ENCODE peak calls at places on chromosomes 3 and 15, in nine cellular contexts. Y is neural crest cell, A is nephron progenitor cell, Z is WERI-Rb-1, K is OCI-LY7, Q is chondrocyte, P is cardiac fibroblast, T is heart right ventricle, O is brain microvascular endothelial cell. D is an unnamed sample.

GRCh38 chr3:156291269-156292123 is 171.1 kb downstream of the KCNAB1 start:
- DNase-seq in Y (peak), A (peak), Z (peak), K (no peak), Q (no peak), P (no peak), T (no peak), O (no peak), D (peak)

GRCh38 chr3:153577059-153577736 is 415.2 kb downstream of the RAP2B start:
- DNase-seq in Y (no peak), A (no peak), Z (no peak), K (no peak), Q (no peak), P (no peak), T (no peak), O (no peak), D (no peak)

GRCh38 chr3:122576174-122576940 is 1.1 kb upstream of the PARP15 start:
- DNase-seq in Y (no peak), A (no peak), Z (no peak), K (peak), Q (no peak), P (no peak), T (no peak), O (no peak), D (no peak)

GRCh38 chr3:9399746-9400145 is 2.3 kb downstream of the SETD5 start:
- DNase-seq in Y (peak), A (peak), Z (peak), K (peak), Q (no peak), P (peak), T (peak), O (peak), D (peak)

GRCh38 chr3:34957707-34958106 is 681.6 kb upstream of the ARPP21 start:
- DNase-seq in Y (no peak), A (no peak), Z (no peak), K (no peak), Q (no peak), P (peak), T (no peak), O (peak), D (no peak)

GRCh38 chr15:28456476-28457395 is 76.0 kb downstream of the GOLGA8G start:
- DNase-seq in Y (no peak), A (peak), Z (peak), K (no peak), Q (peak), P (no peak), T (peak), O (no peak), D (peak)

GRCh38 chr15:38706956-38707355 is 142.3 kb upstream of the RASGRP1 start:
- DNase-seq in Y (no peak), A (no peak), Z (no peak), K (no peak), Q (no peak), P (no peak), T (no peak), O (no peak), D (no peak)

GRCh38 chr3:122030381-122031122 is 8.5 kb upstream of the ILDR1 start:
- DNase-seq in Y (no peak), A (no peak), Z (no peak), K (no peak), Q (no peak), P (peak), T (no peak), O (peak), D (no peak)

GRCh38 chr3:151347432-151347831 is 18.1 kb upstream of the P2RY13 start:
- DNase-seq in Y (no peak), A (no peak), Z (no peak), K (no peak), Q (no peak), P (no peak), T (no peak), O (no peak), D (no peak)

GRCh38 chr3:72554689-72555088 is 293.6 kb downstream of the SHQ1 start:
- DNase-seq in Y (no peak), A (no peak), Z (no peak), K (no peak), Q (no peak), P (no peak), T (no peak), O (no peak), D (no peak)

GRCh38 chr15:77851696-77852095 is 219.0 kb upstream of the LINGO1 start:
- DNase-seq in Y (no peak), A (no peak), Z (no peak), K (no peak), Q (peak), P (no peak), T (no peak), O (no peak), D (no peak)

GRCh38 chr3:180680097-180680430 is 775 bp upstream of the CCDC39 start:
- DNase-seq in Y (peak), A (no peak), Z (peak), K (peak), Q (no peak), P (peak), T (no peak), O (peak), D (no peak)

GRCh38 chr3:46361408-46362283 is 7.7 kb downstream of the CCR2 start:
- DNase-seq in Y (no peak), A (no peak), Z (no peak), K (no peak), Q (no peak), P (no peak), T (no peak), O (no peak), D (no peak)

GRCh38 chr15:30921781-30922371 is 18.2 kb downstream of the FAN1 start:
- DNase-seq in Y (no peak), A (peak), Z (no peak), K (no peak), Q (no peak), P (peak), T (peak), O (no peak), D (no peak)

GRCh38 chr15:73560501-73561117 is 72.6 kb downstream of the NPTN start:
- DNase-seq in Y (no peak), A (no peak), Z (peak), K (peak), Q (no peak), P (peak), T (no peak), O (peak), D (no peak)

GRCh38 chr3:151346292-151346691 is 16.9 kb upstream of the P2RY13 start:
- DNase-seq in Y (no peak), A (no peak), Z (no peak), K (no peak), Q (no peak), P (no peak), T (no peak), O (no peak), D (no peak)

GRCh38 chr3:16071246-16071645 is 103.2 kb upstream of the GALNT15 start:
- DNase-seq in Y (no peak), A (no peak), Z (no peak), K (no peak), Q (no peak), P (no peak), T (no peak), O (no peak), D (no peak)

GRCh38 chr3:77825045-77825827 is 785.3 kb downstream of the ROBO2 start:
- DNase-seq in Y (no peak), A (no peak), Z (no peak), K (no peak), Q (peak), P (peak), T (no peak), O (peak), D (no peak)

GRCh38 chr15:79522656-79523055 is 90.5 kb downstream of the MINAR1 start:
- DNase-seq in Y (no peak), A (no peak), Z (no peak), K (no peak), Q (no peak), P (no peak), T (no peak), O (no peak), D (no peak)

GRCh38 chr3:50003766-50004278 is 63.9 kb downstream of the RBM6 start:
- DNase-seq in Y (no peak), A (no peak), Z (no peak), K (no peak), Q (no peak), P (no peak), T (no peak), O (no peak), D (no peak)

GRCh38 chr3:56133423-56133822 is 334.8 kb downstream of the ERC2 start:
- DNase-seq in Y (no peak), A (no peak), Z (no peak), K (no peak), Q (no peak), P (peak), T (no peak), O (peak), D (no peak)

GRCh38 chr15:51727141-51727897 is 10.1 kb downstream of the LYSMD2 start:
- DNase-seq in Y (no peak), A (no peak), Z (no peak), K (no peak), Q (no peak), P (peak), T (no peak), O (peak), D (no peak)

GRCh38 chr15:95170587-95171380 is 939.4 kb downstream of the MCTP2 start:
- DNase-seq in Y (no peak), A (peak), Z (no peak), K (no peak), Q (no peak), P (no peak), T (no peak), O (no peak), D (no peak)

GRCh38 chr3:155352900-155353490 is 59.5 kb upstream of the STRIT1 start:
- DNase-seq in Y (no peak), A (no peak), Z (no peak), K (peak), Q (no peak), P (peak), T (no peak), O (no peak), D (no peak)

GRCh38 chr3:184496933-184497332 is 64.7 kb upstream of the EPHB3 start:
- DNase-seq in Y (no peak), A (no peak), Z (no peak), K (no peak), Q (no peak), P (no peak), T (no peak), O (no peak), D (no peak)

GRCh38 chr3:73419179-73419803 is 205.4 kb downstream of the PDZRN3 start:
- DNase-seq in Y (no peak), A (no peak), Z (no peak), K (no peak), Q (no peak), P (peak), T (no peak), O (no peak), D (no peak)

GRCh38 chr3:54243262-54243931 is 121.0 kb downstream of the CACNA2D3 start:
- DNase-seq in Y (no peak), A (no peak), Z (no peak), K (no peak), Q (no peak), P (peak), T (no peak), O (no peak), D (no peak)

GRCh38 chr3:13528217-13528801 is 20.6 kb upstream of the FBLN2 start:
- DNase-seq in Y (peak), A (no peak), Z (peak), K (no peak), Q (peak), P (peak), T (no peak), O (no peak), D (no peak)

GRCh38 chr3:46695962-46696922 is 2.8 kb upstream of the ALS2CL start:
- DNase-seq in Y (no peak), A (no peak), Z (no peak), K (no peak), Q (no peak), P (peak), T (peak), O (peak), D (peak)

GRCh38 chr3:112561085-112561692 is 573 bp downstream of the ATG3 start:
- DNase-seq in Y (peak), A (peak), Z (peak), K (peak), Q (no peak), P (peak), T (peak), O (peak), D (peak)

GRCh38 chr15:89768071-89768500 is 8.0 kb upstream of the MESP2 start:
- DNase-seq in Y (no peak), A (no peak), Z (no peak), K (no peak), Q (peak), P (peak), T (no peak), O (no peak), D (no peak)

GRCh38 chr3:188051801-188052228 is 102.1 kb upstream of the LPP start:
- DNase-seq in Y (peak), A (no peak), Z (no peak), K (no peak), Q (no peak), P (peak), T (peak), O (peak), D (no peak)

GRCh38 chr3:6540981-6541380 is 319.9 kb upstream of the GRM7 start:
- DNase-seq in Y (no peak), A (no peak), Z (no peak), K (no peak), Q (no peak), P (no peak), T (no peak), O (no peak), D (no peak)

GRCh38 chr3:169923831-169924230 is 12.5 kb downstream of the SAMD7 start:
- DNase-seq in Y (no peak), A (no peak), Z (no peak), K (no peak), Q (no peak), P (no peak), T (no peak), O (no peak), D (no peak)

GRCh38 chr3:177150970-177151627 is 46.2 kb downstream of the TBL1XR1 start:
- DNase-seq in Y (no peak), A (no peak), Z (no peak), K (no peak), Q (no peak), P (peak), T (no peak), O (peak), D (no peak)

GRCh38 chr15:95087253-95087609 is 855.9 kb downstream of the MCTP2 start:
- DNase-seq in Y (no peak), A (no peak), Z (no peak), K (no peak), Q (no peak), P (peak), T (no peak), O (peak), D (no peak)

GRCh38 chr15:40003491-40003916 is 35.5 kb downstream of the SRP14 start:
- DNase-seq in Y (no peak), A (no peak), Z (no peak), K (no peak), Q (no peak), P (no peak), T (no peak), O (no peak), D (no peak)

GRCh38 chr3:187935623-187936156 is 190.4 kb upstream of the BCL6 start:
- DNase-seq in Y (no peak), A (peak), Z (no peak), K (peak), Q (no peak), P (no peak), T (no peak), O (no peak), D (no peak)

GRCh38 chr15:95368211-95368610 is 962.3 kb upstream of the NR2F2 start:
- DNase-seq in Y (no peak), A (peak), Z (no peak), K (no peak), Q (no peak), P (peak), T (no peak), O (peak), D (no peak)

GRCh38 chr3:4889896-4890295 is 89.3 kb upstream of the BHLHE40 start:
- DNase-seq in Y (no peak), A (no peak), Z (no peak), K (no peak), Q (no peak), P (peak), T (no peak), O (peak), D (no peak)

GRCh38 chr3:51382076-51382745 is 2.9 kb upstream of the MANF start:
- DNase-seq in Y (no peak), A (no peak), Z (no peak), K (no peak), Q (no peak), P (no peak), T (no peak), O (no peak), D (no peak)
- TF ChIP-seq CTCF in Y (no peak), A (no peak), Z (no peak), K (no peak), Q (no peak), P (no peak), T (no peak), O (no peak), D (no peak)

GRCh38 chr15:91857224-91857585 is 3.7 kb downstream of the SLCO3A1 start:
- DNase-seq in Y (no peak), A (no peak), Z (no peak), K (peak), Q (no peak), P (no peak), T (no peak), O (no peak), D (no peak)

GRCh38 chr15:91855241-91855640 is 1.7 kb downstream of the SLCO3A1 start:
- DNase-seq in Y (no peak), A (no peak), Z (no peak), K (peak), Q (no peak), P (no peak), T (no peak), O (no peak), D (no peak)

GRCh38 chr15:91857772-91858171 is 4.3 kb downstream of the SLCO3A1 start:
- DNase-seq in Y (no peak), A (no peak), Z (no peak), K (peak), Q (no peak), P (no peak), T (no peak), O (no peak), D (no peak)

GRCh38 chr15:91853968-91854943 is 748 bp downstream of the SLCO3A1 start:
- DNase-seq in Y (peak), A (peak), Z (no peak), K (peak), Q (no peak), P (peak), T (peak), O (no peak), D (peak)

DNA sequence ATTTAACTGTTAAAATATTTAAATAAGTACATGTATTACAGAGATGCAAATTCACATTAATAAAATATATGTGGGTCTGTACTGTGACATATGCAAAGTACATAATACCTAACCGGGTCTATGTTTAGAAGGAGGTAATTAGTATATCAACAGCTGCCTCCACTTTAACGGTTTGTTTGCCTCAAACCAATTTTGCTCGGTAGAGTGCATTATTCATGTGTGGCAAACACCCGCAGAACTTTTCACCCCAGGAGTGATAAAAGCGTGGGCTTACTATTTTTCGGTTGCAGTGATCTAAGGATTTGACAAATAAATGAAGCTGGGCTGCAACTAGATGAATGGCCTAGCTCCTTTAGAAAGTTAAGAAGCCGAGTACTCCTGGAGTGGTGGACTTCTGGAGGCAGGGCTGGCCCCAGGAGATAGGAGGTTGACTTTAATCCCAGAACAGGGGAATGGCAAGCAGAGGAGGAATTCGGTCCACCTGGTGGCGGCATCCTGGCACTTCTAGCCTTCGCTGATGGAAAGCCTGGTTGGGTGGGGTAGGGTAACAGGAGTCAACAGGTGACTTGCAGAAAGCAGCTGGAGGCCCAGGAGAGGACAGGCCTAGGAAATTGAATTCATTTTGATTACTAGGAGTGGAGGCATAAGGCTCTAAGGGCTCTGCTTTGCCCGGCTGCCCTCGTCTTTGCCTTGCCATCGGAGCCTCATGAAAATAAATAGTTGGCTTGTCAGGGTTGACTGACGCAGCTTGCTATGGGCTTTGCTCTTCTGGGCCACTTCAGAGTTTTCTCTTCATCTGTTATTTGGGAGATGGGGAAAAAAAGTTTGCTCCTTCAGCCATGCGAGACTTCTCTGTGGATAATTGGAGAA is 2.4 kb downstream of the SLCO3A1 start:
- DNase-seq in Y (no peak), A (peak), Z (peak), K (peak), Q (no peak), P (no peak), T (no peak), O (no peak), D (peak)
- TF ChIP-seq CTCF in Y (peak), A (peak), Z (no peak), K (peak), Q (peak), P (peak), T (peak), O (peak), D (no peak)

DNA sequence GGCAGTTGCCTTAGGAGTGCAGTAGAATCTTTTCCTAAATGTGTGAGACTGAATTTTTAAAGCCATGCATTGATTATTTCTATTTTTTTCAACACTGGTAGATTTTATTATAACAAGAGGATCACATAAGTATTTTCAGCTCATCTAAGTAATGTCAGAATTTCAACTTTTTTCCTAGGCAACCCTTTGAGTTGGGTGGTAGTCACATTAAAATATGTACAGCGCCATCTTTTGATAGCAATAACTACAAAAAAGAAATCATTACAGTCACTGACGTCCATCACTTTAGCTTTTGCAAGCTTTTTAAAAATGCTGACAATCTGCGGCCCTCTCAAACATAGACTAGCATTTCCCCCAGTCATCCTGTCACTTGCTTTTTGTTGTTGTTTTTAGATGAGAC is 384.2 kb upstream of the KCNMB2 start:
- DNase-seq in Y (no peak), A (no peak), Z (no peak), K (no peak), Q (no peak), P (peak), T (no peak), O (no peak), D (no peak)
- TF ChIP-seq CTCF in Y (no peak), A (no peak), Z (no peak), K (peak), Q (peak), P (no peak), T (no peak), O (no peak), D (no peak)

GRCh38 chr15:41562784-41563198 is 3.8 kb downstream of the TYRO3 start:
- DNase-seq in Y (no peak), A (no peak), Z (peak), K (no peak), Q (no peak), P (peak), T (no peak), O (no peak), D (no peak)

GRCh38 chr15:41562258-41562657 is 3.2 kb downstream of the TYRO3 start:
- DNase-seq in Y (no peak), A (no peak), Z (no peak), K (no peak), Q (no peak), P (peak), T (no peak), O (no peak), D (no peak)

GRCh38 chr15:41559489-41560177 is 621 bp downstream of the TYRO3 start:
- DNase-seq in Y (no peak), A (no peak), Z (no peak), K (no peak), Q (no peak), P (no peak), T (no peak), O (no peak), D (no peak)

GRCh38 chr15:41561104-41561776 is 2.2 kb downstream of the TYRO3 start:
- DNase-seq in Y (no peak), A (no peak), Z (no peak), K (no peak), Q (no peak), P (no peak), T (no peak), O (no peak), D (no peak)

GRCh38 chr15:41561777-41562145 is 2.7 kb downstream of the TYRO3 start:
- DNase-seq in Y (peak), A (peak), Z (peak), K (no peak), Q (no peak), P (peak), T (peak), O (peak), D (peak)
- TF ChIP-seq CTCF in Y (peak), A (no peak), Z (peak), K (no peak), Q (peak), P (peak), T (no peak), O (peak), D (no peak)

GRCh38 chr3:182843478-182843877 is 50.2 kb downstream of the ATP11B start:
- DNase-seq in Y (no peak), A (no peak), Z (no peak), K (no peak), Q (no peak), P (no peak), T (no peak), O (no peak), D (no peak)

GRCh38 chr3:182837855-182838454 is 44.7 kb downstream of the ATP11B start:
- DNase-seq in Y (no peak), A (no peak), Z (no peak), K (peak), Q (no peak), P (peak), T (no peak), O (no peak), D (no peak)
- TF ChIP-seq CTCF in Y (peak), A (peak), Z (no peak), K (peak), Q (peak), P (peak), T (peak), O (peak), D (peak)

GRCh38 chr15:82081904-82082810 is 36.3 kb upstream of the MEX3B start:
- DNase-seq in Y (no peak), A (no peak), Z (peak), K (no peak), Q (no peak), P (peak), T (no peak), O (peak), D (no peak)
- TF ChIP-seq CTCF in Y (peak), A (peak), Z (peak), K (peak), Q (peak), P (peak), T (no peak), O (peak), D (no peak)

D was measured in glutamatergic neuron.